ENCODE peak calls at places on chromosomes 2 and 18, in ten cellular contexts. R is NCI-H1694; B is hepatocyte; S is NCI-H510A; I is Caki2; Z is H54; V is esophagus squamous epithelium; G is stimulated activated CD8-positive, alpha-beta memory T cell treated with anti-CD3 and anti-CD28 coated beads, Interleukin-7, amount 100 ng/mL, for 1 hour; K is HEK293T; X is NCI-H1092. D is an unnamed sample.

GRCh38 chr2:128026422-128027277 is 1.2 kb downstream of the SAP130 start:
- DNase-seq in S (no peak), R (no peak), G (no peak), Z (no peak), I (no peak), B (peak; percentile 8), X (no peak), V (peak; percentile 38), K (no peak), D (no peak)

GRCh38 chr18:48545690-48546365 is 7.0 kb downstream of the CTIF start:
- DNase-seq in K (no peak), R (peak; percentile 17), G (no peak), Z (no peak), B (peak; percentile 64), X (peak; percentile 34), I (no peak), V (no peak), S (peak; percentile 56), D (peak; percentile 47)

GRCh38 chr2:61750624-61751023 is 103.2 kb downstream of the FAM161A start:
- DNase-seq in R (no peak), S (no peak), G (no peak), K (no peak), B (peak; percentile 26), X (no peak), V (no peak), Z (no peak), I (no peak), D (no peak)

GRCh38 chr2:183038341-183039300 is at the start of gene NCKAP1:
- DNase-seq in G (peak; percentile 60), X (peak; percentile 48), R (peak; percentile 64), Z (peak; percentile 78), S (peak; percentile 97), I (peak; percentile 88), V (peak; percentile 17), K (peak; percentile 89), B (peak; percentile 95), D (peak; percentile 57)

GRCh38 chr2:53036196-53036595 is 731.4 kb upstream of the CHAC2 start:
- DNase-seq in S (no peak), V (no peak), K (no peak), I (peak; percentile 9), R (no peak), Z (no peak), X (no peak), G (no peak), B (no peak), D (no peak)

GRCh38 chr2:236665130-236665529 is 95.5 kb downstream of the ACKR3 start:
- DNase-seq in V (no peak), K (no peak), S (no peak), X (no peak), Z (no peak), I (no peak), B (no peak), G (no peak), R (no peak), D (no peak)

GRCh38 chr2:224038049-224038829 is 847 bp downstream of the SERPINE2 start:
- DNase-seq in S (peak; percentile 51), V (no peak), G (no peak), K (peak; percentile 64), B (peak; percentile 57), I (peak; percentile 50), Z (peak; percentile 44), X (no peak), R (no peak), D (no peak)

GRCh38 chr2:10934979-10935350 is 23.2 kb downstream of the KCNF1 start:
- DNase-seq in I (peak; percentile 59), X (no peak), R (no peak), K (no peak), B (no peak), V (no peak), G (no peak), S (peak; percentile 94), Z (no peak), D (peak; percentile 73)

GRCh38 chr18:74065366-74065765 is 82.3 kb downstream of the FBXO15 start:
- DNase-seq in Z (no peak), B (no peak), V (no peak), S (no peak), X (no peak), R (no peak), K (no peak), I (no peak), G (no peak), D (no peak)

GRCh38 chr2:10094271-10094814 is 14.1 kb upstream of the CYS1 start:
- DNase-seq in S (no peak), G (no peak), R (no peak), K (no peak), I (no peak), Z (no peak), B (no peak), X (no peak), V (no peak), D (no peak)

GRCh38 chr18:53153800-53154199 is 813.8 kb downstream of the DCC start:
- DNase-seq in G (no peak), I (no peak), V (no peak), X (no peak), R (no peak), S (no peak), K (no peak), B (no peak), Z (no peak), D (no peak)

GRCh38 chr18:59902180-59902992 is 2.6 kb downstream of the PMAIP1 start:
- DNase-seq in K (no peak), Z (no peak), R (no peak), V (no peak), I (peak; percentile 59), X (no peak), B (no peak), G (no peak), S (no peak), D (no peak)

GRCh38 chr2:46679761-46680160 is 200.4 kb downstream of the TMEM247 start:
- DNase-seq in G (no peak), X (no peak), V (no peak), I (no peak), S (no peak), Z (no peak), R (no peak), B (no peak), K (no peak), D (no peak)

GRCh38 chr2:107932483-107932882 is 53.8 kb upstream of the SLC5A7 start:
- DNase-seq in G (no peak), Z (no peak), B (peak; percentile 29), V (no peak), I (no peak), X (no peak), S (no peak), R (no peak), K (no peak), D (no peak)

GRCh38 chr2:85718006-85718391 is 23.8 kb downstream of the GNLY start:
- DNase-seq in I (no peak), B (no peak), Z (no peak), G (no peak), X (no peak), S (no peak), R (no peak), K (no peak), V (no peak), D (no peak)

GRCh38 chr2:230325316-230326243 is 1.4 kb upstream of the SP140L start:
- DNase-seq in I (no peak), K (no peak), V (no peak), S (no peak), B (no peak), X (no peak), R (no peak), G (no peak), Z (no peak), D (no peak)

GRCh38 chr2:9473985-9474360 is 378 bp upstream of the IAH1 start:
- DNase-seq in S (no peak), X (peak; percentile 16), G (peak; percentile 41), Z (no peak), I (no peak), K (no peak), B (peak; percentile 47), R (no peak), V (no peak), D (no peak)

GRCh38 chr2:121200011-121200347 is 85.0 kb downstream of the TFCP2L1 start:
- DNase-seq in R (no peak), X (no peak), B (no peak), K (no peak), V (no peak), I (no peak), G (no peak), Z (no peak), S (no peak), D (no peak)

GRCh38 chr18:43341014-43341413 is 63.7 kb upstream of the SYT4 start:
- DNase-seq in S (no peak), Z (no peak), I (no peak), X (no peak), K (no peak), G (no peak), R (no peak), B (no peak), V (no peak), D (no peak)

GRCh38 chr18:63148449-63149199 is 170.9 kb downstream of the BCL2 start:
- DNase-seq in X (peak; percentile 43), S (no peak), I (no peak), Z (no peak), R (no peak), V (no peak), B (no peak), K (no peak), G (no peak), D (peak; percentile 25)

GRCh38 chr2:63055510-63056308 is 5.1 kb downstream of the OTX1 start:
- DNase-seq in X (no peak), Z (no peak), V (no peak), K (no peak), R (no peak), B (no peak), I (no peak), G (no peak), S (no peak), D (no peak)

GRCh38 chr2:86175866-86176265 is 19.4 kb downstream of the IMMT start:
- DNase-seq in R (no peak), Z (no peak), V (no peak), S (no peak), G (no peak), B (no peak), X (no peak), K (no peak), I (no peak), D (no peak)

D was measured in SHP77 treated with DMSO at 0.1 percent for 48 hours.